ENCODE peak calls at places on chromosomes 2 and 18, in ten cellular contexts. R is AG09309; Y is left colon; X is epithelial cell of proximal tubule; S is Daoy; A is H54; J is HAP-1; L is naive thymus-derived CD4-positive, alpha-beta T cell; M is Calu3; P is GDM1. U is an unnamed sample.

GRCh38 chr18:8822643-8823042 is 117.3 kb downstream of the MTCL1 start:
- DNase-seq in R (no peak), Y (no peak), X (no peak), S (no peak), A (no peak), J (no peak), L (no peak), M (no peak), P (no peak), U (no peak)

GRCh38 chr2:72330673-72331072 is 183.0 kb upstream of the CYP26B1 start:
- DNase-seq in R (no peak), Y (no peak), X (no peak), S (no peak), A (no peak), J (no peak), L (no peak), M (no peak), P (no peak), U (no peak)

GRCh38 chr2:88059979-88060906 is 4.7 kb upstream of the KRCC1 start:
- DNase-seq in R (no peak), Y (no peak), X (no peak), S (peak), A (peak), J (peak), L (peak), M (no peak), P (no peak), U (no peak)

GRCh38 chr2:225894240-225894980 is 494.9 kb downstream of the NYAP2 start:
- DNase-seq in R (peak), Y (no peak), X (peak), S (peak), A (no peak), J (no peak), L (no peak), M (no peak), P (no peak), U (peak)

GRCh38 chr2:69985684-69986083 is 24.3 kb upstream of the ASPRV1 start:
- DNase-seq in R (peak), Y (no peak), X (no peak), S (no peak), A (no peak), J (no peak), L (no peak), M (no peak), P (no peak), U (no peak)

GRCh38 chr2:27225526-27225925 is 8.4 kb downstream of the CAD start:
- DNase-seq in R (no peak), Y (no peak), X (no peak), S (no peak), A (no peak), J (no peak), L (no peak), M (no peak), P (no peak), U (no peak)

GRCh38 chr2:43469713-43470112 is 126.1 kb downstream of the THADA start:
- DNase-seq in R (no peak), Y (no peak), X (no peak), S (no peak), A (no peak), J (peak), L (no peak), M (no peak), P (no peak), U (no peak)

GRCh38 chr2:202056611-202057010 is 16.4 kb upstream of the KIAA2012 start:
- DNase-seq in R (no peak), Y (no peak), X (no peak), S (no peak), A (no peak), J (no peak), L (no peak), M (peak), P (no peak), U (no peak)

GRCh38 chr18:75456277-75456676 is 28.8 kb upstream of the SMIM21 start:
- DNase-seq in R (no peak), Y (no peak), X (no peak), S (no peak), A (no peak), J (no peak), L (no peak), M (no peak), P (no peak), U (no peak)

GRCh38 chr2:118848381-118849225 is 1.2 kb upstream of the EN1 start:
- DNase-seq in R (no peak), Y (no peak), X (no peak), S (peak), A (no peak), J (no peak), L (no peak), M (no peak), P (no peak), U (no peak)

GRCh38 chr2:240553956-240554480 is 3.8 kb downstream of the ANKMY1 start:
- DNase-seq in R (no peak), Y (no peak), X (no peak), S (no peak), A (no peak), J (no peak), L (no peak), M (no peak), P (no peak), U (no peak)

GRCh38 chr2:120924924-120925323 is 189.3 kb downstream of the GLI2 start:
- DNase-seq in R (no peak), Y (no peak), X (no peak), S (no peak), A (no peak), J (no peak), L (no peak), M (no peak), P (no peak), U (no peak)

GRCh38 chr18:63444567-63444966 is 22.3 kb upstream of the VPS4B start:
- DNase-seq in R (peak), Y (no peak), X (no peak), S (peak), A (peak), J (no peak), L (no peak), M (no peak), P (peak), U (no peak)

GRCh38 chr18:62018761-62019041 is 125.9 kb upstream of the RNF152 start:
- DNase-seq in R (no peak), Y (no peak), X (no peak), S (no peak), A (no peak), J (no peak), L (no peak), M (no peak), P (no peak), U (no peak)

GRCh38 chr18:25815659-25816058 is 274.8 kb downstream of the SS18 start:
- DNase-seq in R (peak), Y (no peak), X (no peak), S (no peak), A (no peak), J (no peak), L (no peak), M (no peak), P (no peak), U (no peak)

GRCh38 chr2:241494311-241494908 is 14.0 kb downstream of the STK25 start:
- DNase-seq in R (no peak), Y (peak), X (no peak), S (no peak), A (no peak), J (no peak), L (no peak), M (no peak), P (no peak), U (no peak)

GRCh38 chr2:135913726-135914365 is 37.6 kb upstream of the MCM6 start:
- DNase-seq in R (no peak), Y (peak), X (peak), S (peak), A (no peak), J (peak), L (peak), M (peak), P (no peak), U (peak)

GRCh38 chr18:62751341-62751821 is 36.0 kb downstream of the PHLPP1 start:
- DNase-seq in R (no peak), Y (no peak), X (no peak), S (peak), A (no peak), J (peak), L (no peak), M (no peak), P (no peak), U (peak)

GRCh38 chr2:237682901-237683670 is 55.7 kb downstream of the LRRFIP1 start:
- DNase-seq in R (no peak), Y (peak), X (no peak), S (no peak), A (no peak), J (no peak), L (no peak), M (peak), P (no peak), U (no peak)

GRCh38 chr2:45319683-45320082 is 291.4 kb downstream of the SRBD1 start:
- DNase-seq in R (no peak), Y (no peak), X (no peak), S (no peak), A (no peak), J (no peak), L (no peak), M (no peak), P (no peak), U (no peak)

GRCh38 chr2:7962191-7962590 is 719.7 kb upstream of the ID2 start:
- DNase-seq in R (no peak), Y (no peak), X (no peak), S (no peak), A (no peak), J (no peak), L (no peak), M (no peak), P (no peak), U (no peak)

GRCh38 chr2:181554511-181554910 is 97.3 kb downstream of the ITGA4 start:
- DNase-seq in R (no peak), Y (no peak), X (no peak), S (no peak), A (no peak), J (no peak), L (no peak), M (no peak), P (no peak), U (no peak)

GRCh38 chr18:14098428-14098827 is 33.8 kb downstream of the ZNF519 start:
- DNase-seq in R (no peak), Y (no peak), X (no peak), S (no peak), A (no peak), J (no peak), L (no peak), M (no peak), P (no peak), U (no peak)

GRCh38 chr18:12159446-12159845 is 65.8 kb downstream of the ANKRD62 start:
- DNase-seq in R (peak), Y (no peak), X (no peak), S (peak), A (peak), J (no peak), L (no peak), M (no peak), P (no peak), U (no peak)

GRCh38 chr2:105909215-105909614 is 164.5 kb downstream of the NCK2 start:
- DNase-seq in R (no peak), Y (no peak), X (no peak), S (no peak), A (no peak), J (no peak), L (no peak), M (no peak), P (no peak), U (no peak)

GRCh38 chr2:48605482-48606175 is 12.0 kb upstream of the GTF2A1L start:
- DNase-seq in R (no peak), Y (no peak), X (no peak), S (no peak), A (no peak), J (no peak), L (no peak), M (no peak), P (no peak), U (no peak)

GRCh38 chr2:24359701-24360049 is 661 bp downstream of the ITSN2 start:
- DNase-seq in R (no peak), Y (peak), X (no peak), S (peak), A (no peak), J (no peak), L (peak), M (peak), P (no peak), U (no peak)

U was measured in astrocyte of the cerebellum.